ENCODE peak calls at places on chromosomes 3 and 15, in five cellular contexts. One of them, this sample, is unnamed.

GRCh38 chr15:77039817-77040216 is 31.1 kb downstream of the TSPAN3 start:
- DNase-seq in IMR-90: no peak
- DNase-seq in body of pancreas: no peak
- DNase-seq in fibroblast of pulmonary artery: no peak
- DNase-seq in kidney epithelial cell: no peak
- DNase-seq in this sample: no peak

GRCh38 chr3:177610677-177611654 is 413.7 kb upstream of the TBL1XR1 start:
- DNase-seq in IMR-90: peak
- DNase-seq in body of pancreas: peak
- DNase-seq in fibroblast of pulmonary artery: no peak
- DNase-seq in kidney epithelial cell: no peak
- DNase-seq in this sample: no peak

GRCh38 chr15:43905755-43906154 is 79.0 kb downstream of the WDR76 start:
- DNase-seq in IMR-90: no peak
- DNase-seq in body of pancreas: no peak
- DNase-seq in fibroblast of pulmonary artery: no peak
- DNase-seq in kidney epithelial cell: no peak
- DNase-seq in this sample: no peak

GRCh38 chr3:179921500-179921899 is 115.2 kb downstream of the PEX5L start:
- DNase-seq in IMR-90: no peak
- DNase-seq in body of pancreas: no peak
- DNase-seq in fibroblast of pulmonary artery: no peak
- DNase-seq in kidney epithelial cell: no peak
- DNase-seq in this sample: no peak

GRCh38 chr3:186722457-186722856 is 5.3 kb downstream of the KNG1 start:
- DNase-seq in IMR-90: no peak
- DNase-seq in body of pancreas: no peak
- DNase-seq in fibroblast of pulmonary artery: peak
- DNase-seq in kidney epithelial cell: no peak
- DNase-seq in this sample: no peak

GRCh38 chr3:159762981-159763465 is 225.6 kb upstream of the IL12A start:
- DNase-seq in IMR-90: peak
- DNase-seq in body of pancreas: peak
- DNase-seq in fibroblast of pulmonary artery: peak
- DNase-seq in kidney epithelial cell: no peak
- DNase-seq in this sample: peak

GRCh38 chr3:44914936-44915335 is 40.5 kb downstream of the TGM4 start:
- DNase-seq in IMR-90: no peak
- DNase-seq in body of pancreas: no peak
- DNase-seq in fibroblast of pulmonary artery: peak
- DNase-seq in kidney epithelial cell: no peak
- DNase-seq in this sample: no peak

GRCh38 chr15:92069308-92070244 is 216.1 kb downstream of the SLCO3A1 start:
- DNase-seq in IMR-90: peak
- DNase-seq in body of pancreas: peak
- DNase-seq in fibroblast of pulmonary artery: peak
- DNase-seq in kidney epithelial cell: peak
- DNase-seq in this sample: peak

GRCh38 chr3:132325634-132326033 is 8.4 kb downstream of the ACP3 start:
- DNase-seq in IMR-90: no peak
- DNase-seq in body of pancreas: no peak
- DNase-seq in fibroblast of pulmonary artery: no peak
- DNase-seq in kidney epithelial cell: no peak
- DNase-seq in this sample: no peak

GRCh38 chr15:76099388-76099787 is 39.6 kb downstream of the TMEM266 start:
- DNase-seq in IMR-90: no peak
- DNase-seq in body of pancreas: no peak
- DNase-seq in fibroblast of pulmonary artery: no peak
- DNase-seq in kidney epithelial cell: no peak
- DNase-seq in this sample: no peak

GRCh38 chr15:95600884-95601283 is 729.6 kb upstream of the NR2F2 start:
- DNase-seq in IMR-90: no peak
- DNase-seq in body of pancreas: no peak
- DNase-seq in fibroblast of pulmonary artery: no peak
- DNase-seq in kidney epithelial cell: no peak
- DNase-seq in this sample: no peak

GRCh38 chr15:89361451-89362202 is 27.0 kb upstream of the POLG start:
- DNase-seq in IMR-90: peak
- DNase-seq in body of pancreas: peak
- DNase-seq in fibroblast of pulmonary artery: peak
- DNase-seq in kidney epithelial cell: no peak
- DNase-seq in this sample: peak

GRCh38 chr15:59801649-59802048 is 112.5 kb upstream of the BNIP2 start:
- DNase-seq in IMR-90: no peak
- DNase-seq in body of pancreas: no peak
- DNase-seq in fibroblast of pulmonary artery: no peak
- DNase-seq in kidney epithelial cell: no peak
- DNase-seq in this sample: no peak

GRCh38 chr15:59794229-59794886 is 105.2 kb upstream of the BNIP2 start:
- DNase-seq in IMR-90: no peak
- DNase-seq in body of pancreas: no peak
- DNase-seq in fibroblast of pulmonary artery: no peak
- DNase-seq in kidney epithelial cell: no peak
- DNase-seq in this sample: no peak

GRCh38 chr15:59797756-59798604 is 108.9 kb upstream of the BNIP2 start:
- DNase-seq in IMR-90: no peak
- DNase-seq in body of pancreas: no peak
- DNase-seq in fibroblast of pulmonary artery: no peak
- DNase-seq in kidney epithelial cell: no peak
- DNase-seq in this sample: no peak

GRCh38 chr15:59798605-59798917 is 109.4 kb upstream of the BNIP2 start:
- DNase-seq in IMR-90: no peak
- DNase-seq in body of pancreas: no peak
- DNase-seq in fibroblast of pulmonary artery: no peak
- DNase-seq in kidney epithelial cell: no peak
- DNase-seq in this sample: no peak
- H3K4me3 ChIP-seq in IMR-90: no peak
- H3K4me3 ChIP-seq in body of pancreas: no peak
- H3K4me3 ChIP-seq in fibroblast of pulmonary artery: no peak
- H3K4me3 ChIP-seq in kidney epithelial cell: no peak
- H3K4me3 ChIP-seq in this sample: no peak

GRCh38 chr3:138423316-138423715 is 11.1 kb upstream of the ESYT3 start:
- DNase-seq in IMR-90: no peak
- DNase-seq in body of pancreas: no peak
- DNase-seq in fibroblast of pulmonary artery: no peak
- DNase-seq in kidney epithelial cell: no peak
- DNase-seq in this sample: no peak

GRCh38 chr3:138429665-138430064 is 4.8 kb upstream of the ESYT3 start:
- DNase-seq in IMR-90: no peak
- DNase-seq in body of pancreas: no peak
- DNase-seq in fibroblast of pulmonary artery: no peak
- DNase-seq in kidney epithelial cell: no peak
- DNase-seq in this sample: no peak

GRCh38 chr3:138426211-138426610 is 8.2 kb upstream of the ESYT3 start:
- DNase-seq in IMR-90: peak
- DNase-seq in body of pancreas: no peak
- DNase-seq in fibroblast of pulmonary artery: peak
- DNase-seq in kidney epithelial cell: no peak
- DNase-seq in this sample: no peak
- TF ChIP-seq CTCF in IMR-90: peak
- TF ChIP-seq CTCF in body of pancreas: no peak
- TF ChIP-seq CTCF in fibroblast of pulmonary artery: peak
- TF ChIP-seq CTCF in kidney epithelial cell: peak
- TF ChIP-seq CTCF in this sample: peak

GRCh38 chr15:47461560-47462175 is 255.6 kb upstream of the SEMA6D start:
- DNase-seq in IMR-90: peak
- DNase-seq in body of pancreas: no peak
- DNase-seq in fibroblast of pulmonary artery: no peak
- DNase-seq in kidney epithelial cell: no peak
- DNase-seq in this sample: no peak
- H3K4me3 ChIP-seq in IMR-90: no peak
- H3K4me3 ChIP-seq in body of pancreas: no peak
- H3K4me3 ChIP-seq in fibroblast of pulmonary artery: no peak
- H3K4me3 ChIP-seq in kidney epithelial cell: no peak
- H3K4me3 ChIP-seq in this sample: no peak

GRCh38 chr3:55000546-55000945 is 72.7 kb upstream of the LRTM1 start:
- DNase-seq in IMR-90: peak
- DNase-seq in body of pancreas: peak
- DNase-seq in fibroblast of pulmonary artery: peak
- DNase-seq in kidney epithelial cell: peak
- DNase-seq in this sample: peak

GRCh38 chr3:54999801-55000200 is 71.9 kb upstream of the LRTM1 start:
- DNase-seq in IMR-90: peak
- DNase-seq in body of pancreas: no peak
- DNase-seq in fibroblast of pulmonary artery: peak
- DNase-seq in kidney epithelial cell: no peak
- DNase-seq in this sample: no peak

GRCh38 chr3:55002416-55002930 is 74.6 kb upstream of the LRTM1 start:
- DNase-seq in IMR-90: no peak
- DNase-seq in body of pancreas: no peak
- DNase-seq in fibroblast of pulmonary artery: no peak
- DNase-seq in kidney epithelial cell: no peak
- DNase-seq in this sample: no peak

GRCh38 chr3:55000946-55001345 is 73.1 kb upstream of the LRTM1 start:
- DNase-seq in IMR-90: no peak
- DNase-seq in body of pancreas: no peak
- DNase-seq in fibroblast of pulmonary artery: no peak
- DNase-seq in kidney epithelial cell: no peak
- DNase-seq in this sample: no peak

DNA sequence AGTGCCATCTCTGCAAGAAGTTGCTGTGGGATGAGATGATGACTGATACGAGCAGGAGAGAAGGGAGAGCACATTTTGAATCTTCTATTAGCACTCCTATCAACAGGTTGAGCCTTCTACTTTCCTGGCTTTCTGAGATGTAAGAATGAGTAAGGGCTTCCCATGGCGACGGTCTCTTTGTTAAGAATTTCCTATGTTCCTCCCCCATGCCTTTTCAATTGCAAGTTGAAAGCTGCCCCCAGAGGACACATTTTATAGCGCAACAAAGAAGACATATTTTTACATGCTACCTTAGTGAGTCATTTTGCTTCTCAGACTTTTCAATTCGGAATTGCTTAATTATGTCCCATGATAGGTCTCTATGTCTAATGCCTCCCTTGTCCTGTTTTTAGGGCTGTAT is 71.3 kb upstream of the LRTM1 start:
- DNase-seq in IMR-90: peak
- DNase-seq in body of pancreas: no peak
- DNase-seq in fibroblast of pulmonary artery: peak
- DNase-seq in kidney epithelial cell: peak
- DNase-seq in this sample: peak
- TF ChIP-seq CTCF in IMR-90: peak
- TF ChIP-seq CTCF in body of pancreas: no peak
- TF ChIP-seq CTCF in fibroblast of pulmonary artery: peak
- TF ChIP-seq CTCF in kidney epithelial cell: peak
- TF ChIP-seq CTCF in this sample: peak

DNA sequence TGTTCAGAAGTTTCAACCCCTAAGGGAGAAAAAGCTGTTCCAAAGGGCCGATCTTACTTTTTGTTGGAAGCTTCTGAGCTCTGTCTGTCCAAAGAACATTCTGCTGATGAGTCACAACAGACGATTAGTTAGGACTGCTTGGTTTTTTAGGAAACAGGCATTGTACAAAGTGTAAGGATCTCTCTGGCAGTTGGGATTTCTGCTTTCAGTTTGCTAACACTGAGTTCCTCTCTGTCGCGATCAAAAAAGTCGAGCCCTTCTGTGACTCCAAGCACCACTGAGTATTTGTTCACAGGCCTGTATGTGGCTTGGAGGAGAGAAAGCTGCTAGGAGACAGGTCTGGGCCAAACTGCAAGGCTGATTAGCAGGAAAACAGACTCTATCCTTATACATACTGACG is 91.8 kb upstream of the PFN2 start:
- DNase-seq in IMR-90: peak
- DNase-seq in body of pancreas: no peak
- DNase-seq in fibroblast of pulmonary artery: peak
- DNase-seq in kidney epithelial cell: no peak
- DNase-seq in this sample: peak
- H3K4me3 ChIP-seq in IMR-90: peak
- H3K4me3 ChIP-seq in body of pancreas: no peak
- H3K4me3 ChIP-seq in fibroblast of pulmonary artery: peak
- H3K4me3 ChIP-seq in kidney epithelial cell: no peak
- H3K4me3 ChIP-seq in this sample: peak

DNA sequence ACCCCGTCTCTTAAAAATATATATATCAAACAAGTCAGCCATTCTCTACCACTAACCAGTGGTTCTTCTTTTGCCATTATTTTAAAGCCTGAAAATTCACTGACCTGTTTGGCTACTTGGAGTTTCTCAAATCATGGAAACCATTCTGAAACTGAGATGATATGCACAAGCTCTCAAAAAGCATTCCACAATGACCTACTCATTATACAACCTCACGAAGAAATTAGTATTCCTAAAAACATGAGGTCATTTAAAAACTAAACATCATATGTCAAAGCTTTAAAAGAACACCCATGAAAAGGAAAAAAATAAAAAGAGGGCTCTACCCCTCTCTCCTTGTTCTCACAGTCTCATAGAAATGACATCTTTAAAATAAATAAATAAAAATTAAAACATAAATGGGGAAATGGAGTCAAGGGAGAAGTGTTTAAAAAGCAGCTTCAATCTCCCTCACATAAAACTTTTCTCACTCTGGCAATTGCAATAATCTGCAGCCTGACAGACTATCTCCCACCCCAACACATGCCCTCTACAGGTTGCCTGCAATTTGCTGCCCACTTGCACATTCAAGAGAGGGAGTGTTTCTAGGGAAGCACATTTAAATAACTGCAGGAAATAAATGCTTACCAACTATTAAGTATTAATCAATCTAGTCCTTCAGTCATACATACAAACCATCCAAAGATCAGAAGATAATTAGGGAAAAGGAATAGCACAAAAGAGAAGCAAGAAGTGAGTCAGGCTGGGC is 73.3 kb downstream of the TRANK1 start:
- DNase-seq in IMR-90: peak
- DNase-seq in body of pancreas: no peak
- DNase-seq in fibroblast of pulmonary artery: no peak
- DNase-seq in kidney epithelial cell: no peak
- DNase-seq in this sample: no peak
- TF ChIP-seq CTCF in IMR-90: no peak
- TF ChIP-seq CTCF in body of pancreas: no peak
- TF ChIP-seq CTCF in fibroblast of pulmonary artery: no peak
- TF ChIP-seq CTCF in kidney epithelial cell: no peak
- TF ChIP-seq CTCF in this sample: no peak

This sample was measured in AG09309.